ENCODE peak calls at places on chromosomes 11 and 22, in ten cellular contexts. X, M, L, Z, G, F, E, W, C and Y are unnamed samples.

GRCh38 chr11:93194673-93195291 is 3.0 kb downstream of the SLC36A4 start:
- DNase-seq in C (no peak), X (no peak), W (no peak), F (no peak), M (no peak), E (no peak), Z (no peak), G (no peak), L (no peak), Y (no peak)

GRCh38 chr11:88231894-88232482 is 56.7 kb upstream of the RAB38 start:
- DNase-seq in G (no peak), W (peak; percentile 76), X (peak; percentile 33), E (no peak), F (peak; percentile 24), Z (peak; percentile 7), C (no peak), L (no peak), M (no peak), Y (no peak)

GRCh38 chr11:1702506-1702905 is 5.5 kb downstream of the KRTAP5-6 start:
- DNase-seq in G (no peak), C (peak; percentile 3), W (no peak), X (no peak), F (no peak), Z (no peak), E (no peak), M (no peak), L (no peak), Y (no peak)

GRCh38 chr11:128904872-128905344 is 13.8 kb downstream of the KCNJ5 start:
- DNase-seq in W (peak; percentile 44), Z (peak; percentile 6), C (peak; percentile 55), F (peak; percentile 37), G (no peak), E (no peak), L (no peak), X (no peak), M (no peak), Y (no peak)

GRCh38 chr11:91981995-91982394 is 242.6 kb upstream of the FAT3 start:
- DNase-seq in F (peak; percentile 69), X (no peak), E (no peak), C (peak; percentile 30), M (no peak), G (peak; percentile 25), L (peak; percentile 91), W (no peak), Z (peak; percentile 80), Y (no peak)

GRCh38 chr11:8062781-8063257 is 18.2 kb upstream of the TUB start:
- DNase-seq in C (peak; percentile 7), Z (no peak), G (peak; percentile 29), X (no peak), M (no peak), W (no peak), E (peak; percentile 8), L (no peak), F (peak; percentile 49), Y (no peak)

GRCh38 chr22:36828815-36829214 is 12.0 kb upstream of the PVALB start:
- DNase-seq in E (no peak), X (no peak), C (no peak), L (no peak), G (no peak), M (no peak), F (no peak), W (peak; percentile 32), Z (no peak), Y (no peak)

GRCh38 chr22:17213976-17214375 is 5.3 kb downstream of the ADA2 start:
- DNase-seq in M (no peak), C (peak; percentile 56), G (peak; percentile 30), F (peak; percentile 61), Z (peak; percentile 24), L (no peak), X (peak; percentile 67), E (peak; percentile 59), W (peak; percentile 79), Y (peak; percentile 60)

GRCh38 chr11:123681007-123681406 is 26.6 kb upstream of the SCN3B start:
- DNase-seq in G (no peak), X (peak; percentile 82), C (no peak), W (no peak), F (no peak), L (no peak), M (no peak), Z (no peak), E (no peak), Y (no peak)

GRCh38 chr11:128905345-128906184 is 14.4 kb downstream of the KCNJ5 start:
- DNase-seq in Z (peak; percentile 70), C (peak; percentile 68), G (no peak), M (peak; percentile 11), W (peak; percentile 84), X (peak; percentile 51), E (peak; percentile 56), L (peak; percentile 57), F (peak; percentile 54), Y (no peak)

GRCh38 chr22:18056161-18056666 is 21.6 kb upstream of the PEX26 start:
- DNase-seq in X (no peak), G (peak; percentile 65), E (no peak), F (peak; percentile 73), M (no peak), C (no peak), Z (peak; percentile 44), W (no peak), L (no peak), Y (no peak)

GRCh38 chr11:75241036-75241905 is 697 bp downstream of the TPBGL start:
- DNase-seq in E (peak; percentile 84), L (peak; percentile 84), C (peak; percentile 86), M (peak; percentile 73), G (peak; percentile 55), Z (peak; percentile 87), X (peak; percentile 86), F (peak; percentile 87), W (peak; percentile 84), Y (peak; percentile 98)

GRCh38 chr22:42189761-42190160 is 59.2 kb upstream of the CYP2D6 start:
- DNase-seq in Z (no peak), W (no peak), X (no peak), M (no peak), C (no peak), F (no peak), G (no peak), L (no peak), E (no peak), Y (no peak)

GRCh38 chr22:29310863-29311339 is 4.5 kb downstream of the GAS2L1 start:
- DNase-seq in W (peak; percentile 82), M (no peak), C (peak; percentile 94), X (no peak), G (peak; percentile 98), Z (peak; percentile 88), L (peak; percentile 99), F (peak; percentile 99), E (peak; percentile 67), Y (peak; percentile 97)

GRCh38 chr11:23288001-23288783 is 427.9 kb upstream of the CCDC179 start:
- DNase-seq in W (no peak), E (no peak), Z (no peak), X (no peak), G (no peak), F (peak; percentile 33), M (no peak), C (no peak), L (no peak), Y (no peak)

DNA sequence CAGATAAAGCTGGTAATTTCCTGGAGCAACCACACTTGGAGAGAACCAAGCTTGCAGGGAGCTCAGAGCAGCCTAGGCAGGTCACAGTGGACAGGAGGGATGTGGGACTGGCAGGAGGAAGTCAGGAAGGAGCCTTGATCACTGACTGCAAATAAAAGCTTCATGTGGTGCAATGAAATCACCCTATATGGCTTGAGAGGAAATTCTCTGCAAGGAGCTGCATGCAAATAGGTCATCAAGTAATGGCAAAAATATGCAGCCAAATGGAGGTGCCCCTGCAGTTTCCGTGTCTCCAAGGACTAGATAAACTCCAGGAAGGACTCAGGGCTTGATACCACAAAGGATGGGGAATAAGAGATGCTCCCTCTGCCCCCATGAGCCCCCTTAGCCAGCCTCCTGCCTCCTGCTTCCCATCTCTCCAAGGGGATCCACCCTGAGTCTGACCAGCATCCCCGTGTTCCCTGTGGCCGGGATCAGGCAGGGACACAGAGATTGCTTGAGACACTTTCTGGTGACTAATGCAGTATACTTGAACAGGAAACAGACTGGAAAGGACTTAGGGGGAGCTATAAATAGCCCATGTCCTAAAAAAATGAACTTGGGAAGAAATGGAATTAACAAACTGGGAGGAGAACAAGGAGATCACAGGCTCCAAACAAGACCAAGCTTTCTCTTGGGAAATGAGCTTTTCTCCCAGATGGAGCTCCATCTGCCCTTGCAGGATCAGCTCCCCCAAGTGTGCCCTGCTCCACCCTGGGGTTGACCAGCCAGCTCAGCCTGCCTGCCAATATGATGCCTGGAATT is 23.9 kb upstream of the MICAL2 start:
- DNase-seq in L (peak; percentile 92), C (peak; percentile 52), M (no peak), X (no peak), W (no peak), F (peak; percentile 61), E (no peak), Z (peak; percentile 92), G (peak; percentile 76), Y (peak; percentile 65)
- H3K4me1 ChIP-seq in L (peaks cover 52% of the 10 kb centered on the region), C (peaks cover 6% of the 10 kb centered on the region), M (peaks cover 44% of the 10 kb centered on the region), X (peaks cover 60% of the 10 kb centered on the region), W (no peaks in the 10 kb centered on the region), F (peaks cover 36% of the 10 kb centered on the region), E (peaks cover 60% of the 10 kb centered on the region), Z (peaks cover 68% of the 10 kb centered on the region), G (peaks cover 4% of the 10 kb centered on the region), Y (peaks cover 35% of the 10 kb centered on the region)

GRCh38 chr11:58574851-58575250 is 805 bp downstream of the LPXN start:
- DNase-seq in W (no peak), Z (no peak), L (no peak), M (no peak), X (no peak), F (no peak), E (no peak), G (no peak), C (no peak), Y (no peak)
- H3K4me3 ChIP-seq in W (no peak overlapping the region), Z (no peak overlapping the region), L (no peak overlapping the region), M (peak overlapping the region; percentile 99), X (peak overlapping the region; percentile 99), F (no peak overlapping the region), E (peak overlapping the region; percentile 83), G (no peak overlapping the region), C (peak overlapping the region; percentile 12), Y (peak overlapping the region; percentile 34)

DNA sequence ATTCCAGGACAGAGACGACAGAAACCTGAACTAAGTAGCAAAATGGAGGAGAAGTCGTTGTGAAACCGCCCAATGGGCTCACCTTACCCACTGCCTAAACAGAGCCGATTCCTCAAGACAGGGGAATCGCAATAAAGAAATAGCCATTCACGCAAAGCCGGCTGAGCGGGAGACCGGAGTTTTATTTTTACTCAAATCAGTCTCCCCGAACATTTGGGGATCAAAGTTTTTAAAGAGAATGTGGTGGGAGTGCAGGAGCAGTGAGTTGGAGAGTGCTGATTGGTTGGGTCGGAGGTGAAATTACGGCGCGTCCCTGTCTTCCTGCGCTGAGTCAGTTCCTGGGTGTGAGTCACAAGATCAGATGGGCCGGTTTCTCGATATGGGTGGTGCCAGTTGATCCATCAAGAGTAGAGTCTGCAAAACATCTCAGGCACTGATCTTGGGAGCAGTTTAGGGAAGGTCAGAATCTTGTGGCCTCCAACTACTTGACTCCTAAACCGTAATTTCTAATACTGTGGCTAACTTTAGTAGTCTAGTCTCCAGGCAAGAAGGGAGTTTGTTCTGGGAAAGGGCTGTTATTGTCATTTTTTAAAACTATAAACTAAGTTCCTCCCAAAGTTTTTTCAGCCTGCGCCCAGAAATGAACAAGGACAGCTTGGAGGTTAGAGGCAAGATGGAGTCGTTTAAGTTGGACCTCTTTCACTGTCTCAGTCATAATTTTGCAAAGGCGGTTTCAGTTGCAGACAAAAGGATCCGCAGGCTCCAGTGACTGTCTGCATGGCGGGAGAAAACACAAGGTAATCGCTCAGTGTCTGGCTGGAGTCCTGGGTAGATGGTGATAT is 34.1 kb downstream of the OR4D9 start:
- DNase-seq in M (no peak), F (peak; percentile 59), E (no peak), C (no peak), L (no peak), G (no peak), W (peak; percentile 46), X (no peak), Z (peak; percentile 94), Y (no peak)
- H3K27ac ChIP-seq in M (no peak overlapping the region), F (no peak overlapping the region), E (peak overlapping the region; percentile 85), C (no peak overlapping the region), L (no peak overlapping the region), G (no peak overlapping the region), W (no peak overlapping the region), X (no peak overlapping the region), Z (peak overlapping the region; percentile 97), Y (no peak overlapping the region)

GRCh38 chr11:10305262-10305963 is 540 bp downstream of the ADM start:
- DNase-seq in E (peak; percentile 55), G (peak; percentile 42), X (peak; percentile 29), W (peak; percentile 51), C (peak; percentile 60), M (no peak), F (no peak), Z (peak; percentile 52), L (peak; percentile 73), Y (peak; percentile 88)
- H3K4me1 ChIP-seq in E (peaks cover 53% of the 10 kb centered on the region), G (no peaks in the 10 kb centered on the region), X (peaks cover 15% of the 10 kb centered on the region), W (peaks cover 30% of the 10 kb centered on the region), C (peaks cover 5% of the 10 kb centered on the region), M (peaks cover 55% of the 10 kb centered on the region), F (peaks cover 45% of the 10 kb centered on the region), Z (peaks cover 36% of the 10 kb centered on the region), L (peaks cover 64% of the 10 kb centered on the region), Y (peaks cover 27% of the 10 kb centered on the region)